ENCODE peak calls at places on chromosomes 2 and 18, in six cellular contexts. U, Y, D, G, X and J are unnamed samples. For H3K4me1 and H3K9me3, the result is how much of the 10 kb centered on the place peaks cover.

GRCh38 chr2:23803965-23804542 is 122.9 kb downstream of the ATAD2B start:
- DNase-seq in U (no peak), Y (no peak), D (peak), G (peak), X (no peak), J (no peak)

GRCh38 chr2:9057939-9058761 is 54.7 kb upstream of the MBOAT2 start:
- DNase-seq in U (no peak), Y (peak), D (no peak), G (no peak), X (no peak), J (no peak)

GRCh38 chr2:17058772-17059402 is 393.3 kb upstream of the CYRIA start:
- DNase-seq in U (no peak), Y (no peak), D (no peak), G (no peak), X (no peak), J (no peak)

GRCh38 chr2:6177796-6178195 is 485.6 kb downstream of the SOX11 start:
- DNase-seq in U (no peak), Y (no peak), D (no peak), G (no peak), X (no peak), J (no peak)

GRCh38 chr2:64727843-64728463 is 74.2 kb upstream of the SERTAD2 start:
- DNase-seq in U (no peak), Y (no peak), D (no peak), G (no peak), X (no peak), J (no peak)

GRCh38 chr2:209956276-209956675 is 46.2 kb upstream of the RPE start:
- DNase-seq in U (no peak), Y (no peak), D (no peak), G (peak), X (no peak), J (no peak)

GRCh38 chr2:402206-402605 is 114.3 kb upstream of the ALKAL2 start:
- DNase-seq in U (no peak), Y (no peak), D (no peak), G (no peak), X (no peak), J (no peak)

GRCh38 chr2:206693399-206694137 is 24.6 kb downstream of the DYTN start:
- DNase-seq in U (peak), Y (peak), D (no peak), G (peak), X (no peak), J (peak)

GRCh38 chr2:152646775-152647174 is 70.5 kb downstream of the PRPF40A start:
- DNase-seq in U (peak), Y (no peak), D (no peak), G (no peak), X (no peak), J (no peak)

GRCh38 chr2:237378650-237379049 is 35.3 kb downstream of the COL6A3 start:
- DNase-seq in U (no peak), Y (no peak), D (no peak), G (no peak), X (no peak), J (no peak)

GRCh38 chr18:6270791-6271216 is 143.9 kb downstream of the L3MBTL4 start:
- DNase-seq in U (no peak), Y (no peak), D (no peak), G (no peak), X (no peak), J (no peak)

GRCh38 chr2:223744580-223744979 is 92.8 kb downstream of the AP1S3 start:
- DNase-seq in U (no peak), Y (no peak), D (no peak), G (no peak), X (no peak), J (no peak)

GRCh38 chr2:165874445-165875039 is 79.0 kb downstream of the TTC21B start:
- DNase-seq in U (peak), Y (peak), D (no peak), G (peak), X (no peak), J (no peak)

GRCh38 chr2:168079236-168079635 is 168.2 kb downstream of the STK39 start:
- DNase-seq in U (no peak), Y (no peak), D (peak), G (no peak), X (no peak), J (no peak)

GRCh38 chr2:168090366-168091019 is 156.9 kb downstream of the STK39 start:
- DNase-seq in U (no peak), Y (no peak), D (no peak), G (no peak), X (no peak), J (no peak)

GRCh38 chr2:234880551-234881211 is 71.1 kb upstream of the SH3BP4 start:
- DNase-seq in U (no peak), Y (peak), D (no peak), G (peak), X (no peak), J (no peak)

GRCh38 chr2:191746306-191746705 is 68.4 kb downstream of the NABP1 start:
- DNase-seq in U (no peak), Y (no peak), D (no peak), G (no peak), X (no peak), J (no peak)

GRCh38 chr2:20526146-20526545 is 79.3 kb downstream of the RHOB start:
- DNase-seq in U (no peak), Y (no peak), D (no peak), G (no peak), X (no peak), J (no peak)

GRCh38 chr2:179410552-179411356 is 146.1 kb upstream of the SESTD1 start:
- DNase-seq in U (peak), Y (peak), D (no peak), G (peak), X (peak), J (peak)

GRCh38 chr2:47190188-47190818 is 35.2 kb upstream of the STPG4 start:
- DNase-seq in U (no peak), Y (no peak), D (no peak), G (no peak), X (no peak), J (no peak)

GRCh38 chr2:230913812-230914211 is 11.2 kb downstream of the GPR55 start:
- DNase-seq in U (no peak), Y (no peak), D (no peak), G (no peak), X (no peak), J (no peak)

DNA sequence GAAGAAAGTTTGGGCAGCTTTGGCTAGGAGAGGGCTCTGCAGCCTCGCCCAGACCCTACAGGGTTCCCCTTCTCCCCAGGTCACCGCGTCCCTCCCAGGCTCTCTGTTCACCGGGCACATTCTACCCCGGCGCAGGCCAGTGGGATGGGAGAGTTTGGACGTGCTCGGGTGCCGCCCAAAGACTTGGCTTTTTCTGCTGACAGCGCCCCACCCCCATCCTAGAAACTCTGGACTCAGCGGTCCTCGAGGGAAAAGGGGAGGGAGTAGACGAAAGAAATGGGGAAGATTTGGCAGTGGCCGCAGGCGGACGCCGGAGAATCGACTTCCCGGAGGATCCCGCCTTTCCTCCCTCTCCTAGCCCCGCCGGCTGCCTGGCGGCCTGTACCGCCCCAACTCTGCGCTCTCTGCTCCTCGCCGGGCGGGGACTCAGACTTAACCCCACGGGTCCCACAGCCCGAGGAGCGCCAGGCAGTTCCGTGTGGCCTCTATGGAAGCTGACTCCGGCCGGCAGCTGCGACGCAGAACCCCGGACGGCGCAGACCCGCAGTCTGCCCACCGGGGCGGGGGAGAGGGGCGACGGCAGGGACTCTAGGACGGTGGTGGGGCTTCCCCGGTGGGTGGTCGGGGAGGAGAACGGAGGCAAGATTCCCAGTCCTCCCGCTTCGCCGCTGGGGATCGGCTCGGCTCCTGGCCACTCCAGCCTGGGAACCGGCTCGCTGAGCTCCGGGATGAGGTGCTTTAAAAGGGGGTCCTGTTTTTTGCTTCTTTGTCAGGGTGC is 865 bp upstream of the SIX2 start:
- DNase-seq in U (peak), Y (no peak), D (peak), G (peak), X (peak), J (no peak)
- H3K4me3 ChIP-seq in U (peak), Y (peak), D (peak), G (peak), X (peak), J (peak)

GRCh38 chr2:102792538-102793208 is 30.8 kb downstream of the TMEM182 start:
- DNase-seq in U (no peak), Y (no peak), D (no peak), G (no peak), X (no peak), J (no peak)
- H3K4me1 ChIP-seq in U (under half), Y (under half), D (half or more), G (under half), X (under half), J (under half)

GRCh38 chr2:229087229-229087628 is 183.9 kb downstream of the PID1 start:
- DNase-seq in U (no peak), Y (no peak), D (no peak), G (no peak), X (no peak), J (no peak)

GRCh38 chr2:229087843-229088520 is 183.1 kb downstream of the PID1 start:
- DNase-seq in U (no peak), Y (no peak), D (no peak), G (no peak), X (no peak), J (peak)

GRCh38 chr2:229083606-229084349 is 187.3 kb downstream of the PID1 start:
- DNase-seq in U (no peak), Y (no peak), D (no peak), G (peak), X (no peak), J (no peak)

GRCh38 chr2:229084467-229084866 is 186.6 kb downstream of the PID1 start:
- DNase-seq in U (no peak), Y (no peak), D (no peak), G (no peak), X (no peak), J (no peak)

GRCh38 chr2:229085439-229085838 is 185.6 kb downstream of the PID1 start:
- DNase-seq in U (no peak), Y (no peak), D (no peak), G (no peak), X (no peak), J (no peak)
- H3K9me3 ChIP-seq in U (under half), Y (under half), D (under half), G (under half), X (under half), J (under half)

DNA sequence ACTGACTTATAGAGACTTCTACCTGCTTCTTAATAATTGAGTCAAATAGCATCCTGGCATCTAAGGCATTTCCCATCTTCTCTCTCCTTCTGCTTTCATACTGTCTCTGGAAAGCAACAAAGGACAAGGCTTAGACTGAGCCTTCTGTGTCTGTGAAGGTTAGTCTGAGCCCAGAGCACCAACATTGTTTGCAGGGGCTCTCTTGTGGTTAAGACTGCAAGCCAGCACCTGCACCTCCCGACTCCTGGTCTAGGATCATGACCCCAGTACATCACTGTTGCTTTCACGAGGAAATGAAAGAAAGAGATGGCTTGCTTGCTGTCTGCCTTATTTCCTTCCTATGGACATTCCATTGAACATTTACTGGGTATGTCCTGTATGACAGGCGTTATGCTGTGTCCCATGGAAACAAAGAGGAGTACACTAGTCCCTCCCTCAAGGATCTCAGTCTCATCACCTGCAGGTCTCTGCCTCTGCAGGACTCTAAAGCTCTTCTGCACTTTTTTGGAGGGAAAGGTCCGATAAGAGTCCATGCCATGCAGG is 315.7 kb upstream of the EPAS1 start:
- DNase-seq in U (no peak), Y (no peak), D (no peak), G (no peak), X (no peak), J (no peak)
- H3K4me3 ChIP-seq in U (no peak), Y (no peak), D (no peak), G (no peak), X (no peak), J (no peak)